ENCODE peak calls at places on chromosomes 11 and 22, in four cellular contexts. Q is sigmoid colon, E is mucosa of descending colon, S is esophagus squamous epithelium. K is an unnamed sample.

GRCh38 chr11:77633856-77634425 is 3.7 kb downstream of the CLNS1A start:
- DNase-seq in E (no peak), S (no peak), Q (no peak), K (no peak)

GRCh38 chr11:2270322-2271076 is at the start of gene ASCL2:
- DNase-seq in S (no peak), E (peak; percentile 23), Q (no peak), K (no peak)

GRCh38 chr22:33515733-33516297 is 404.5 kb downstream of the LARGE1 start:
- DNase-seq in Q (no peak), S (no peak), E (no peak), K (no peak)

GRCh38 chr11:8683115-8683807 is 669 bp downstream of the RPL27A start:
- DNase-seq in S (no peak), Q (no peak), E (no peak), K (no peak)

GRCh38 chr11:12430912-12431311 is 53.5 kb downstream of the PARVA start:
- DNase-seq in S (no peak), E (peak; percentile 72), Q (peak; percentile 95), K (peak; percentile 44)

GRCh38 chr11:18369398-18369797 is 25.0 kb upstream of the LDHA start:
- DNase-seq in E (no peak), Q (no peak), S (no peak), K (no peak)

GRCh38 chr22:35335936-35336781 is 36.5 kb downstream of the TOM1 start:
- DNase-seq in E (no peak), Q (peak; percentile 56), S (no peak), K (no peak)

GRCh38 chr22:43409800-43410199 is 2.0 kb upstream of the MPPED1 start:
- DNase-seq in E (no peak), Q (no peak), S (no peak), K (no peak)

GRCh38 chr22:40404251-40405177 is 34.1 kb downstream of the SGSM3 start:
- DNase-seq in E (no peak), Q (no peak), S (no peak), K (no peak)

GRCh38 chr22:43129426-43130425 is 13.5 kb downstream of the MCAT start:
- DNase-seq in Q (no peak), S (no peak), E (no peak), K (no peak)

GRCh38 chr11:86800076-86800955 is at the start of gene PRSS23:
- DNase-seq in S (no peak), Q (peak; percentile 88), E (peak; percentile 80), K (no peak)

GRCh38 chr11:16356057-16356750 is at the start of gene SOX6:
- DNase-seq in S (no peak), Q (no peak), E (no peak), K (no peak)

GRCh38 chr22:22235564-22235963 is 9.0 kb upstream of the VPREB1 start:
- DNase-seq in Q (no peak), E (peak; percentile 70), S (no peak), K (no peak)

GRCh38 chr11:33790088-33790487 is 15.8 kb upstream of the FBXO3 start:
- DNase-seq in E (no peak), S (no peak), Q (no peak), K (no peak)

GRCh38 chr22:37179622-37180420 is 8.2 kb downstream of the C1QTNF6 start:
- DNase-seq in Q (peak; percentile 58), S (no peak), E (peak; percentile 80), K (no peak)

GRCh38 chr11:17563961-17564686 is 17.1 kb downstream of the OTOG start:
- DNase-seq in E (no peak), S (no peak), Q (peak; percentile 57), K (no peak)

GRCh38 chr11:27482793-27483192 is 10.2 kb upstream of the LGR4 start:
- DNase-seq in S (no peak), E (no peak), Q (no peak), K (no peak)

GRCh38 chr22:48870436-48870835 is 957.2 kb downstream of the BRD1 start:
- DNase-seq in Q (peak; percentile 37), E (no peak), S (no peak), K (no peak)

GRCh38 chr11:119319136-119319701 is 2.3 kb upstream of the MCAM start:
- DNase-seq in E (no peak), Q (no peak), S (no peak), K (no peak)

GRCh38 chr11:68762481-68762880 is 11.2 kb upstream of the TESMIN start:
- DNase-seq in S (no peak), E (no peak), Q (no peak), K (no peak)

GRCh38 chr11:121899534-121899933 is 216.5 kb downstream of the BLID start:
- DNase-seq in E (no peak), Q (no peak), S (no peak), K (no peak)

GRCh38 chr11:30045144-30045543 is 28.3 kb upstream of the KCNA4 start:
- DNase-seq in E (no peak), S (no peak), Q (no peak), K (no peak)

GRCh38 chr22:44765571-44766285 is 13.4 kb downstream of the ARHGAP8 start:
- DNase-seq in S (no peak), E (no peak), Q (no peak), K (no peak)

GRCh38 chr11:36018967-36019596 is 75.2 kb downstream of the LDLRAD3 start:
- DNase-seq in Q (no peak), S (no peak), E (no peak), K (no peak)

GRCh38 chr22:33350391-33350955 is 292.3 kb upstream of the SYN3 start:
- DNase-seq in S (no peak), E (no peak), Q (no peak), K (peak; percentile 89)

GRCh38 chr11:36628765-36629199 is 30.7 kb upstream of the RAG2 start:
- DNase-seq in E (no peak), S (no peak), Q (no peak), K (no peak)

GRCh38 chr22:36104988-36105387 is 55.6 kb downstream of the APOL3 start:
- DNase-seq in S (no peak), E (no peak), Q (peak; percentile 7), K (no peak)

GRCh38 chr11:28133146-28133545 is 25.0 kb downstream of the METTL15 start:
- DNase-seq in Q (no peak), E (no peak), S (no peak), K (no peak)

GRCh38 chr11:111635706-111636045 is 33.4 kb downstream of the SIK2 start:
- DNase-seq in Q (peak; percentile 68), S (no peak), E (peak; percentile 33), K (no peak)

GRCh38 chr11:33867996-33868645 is 23.8 kb downstream of the LMO2 start:
- DNase-seq in E (no peak), Q (no peak), S (no peak), K (no peak)

GRCh38 chr11:1834132-1834610 is 619 bp upstream of the SYT8 start:
- DNase-seq in S (no peak), Q (no peak), E (peak; percentile 86), K (peak; percentile 26)

GRCh38 chr11:17760102-17761029 is 25.8 kb downstream of the KCNC1 start:
- DNase-seq in E (peak; percentile 80), Q (no peak), S (no peak), K (no peak)

GRCh38 chr22:42519544-42520237 is at the start of gene RRP7A:
- DNase-seq in Q (peak; percentile 87), S (peak; percentile 21), E (peak; percentile 92), K (no peak)

GRCh38 chr11:10747733-10748132 is 3.3 kb upstream of the CTR9 start:
- DNase-seq in Q (no peak), E (no peak), S (no peak), K (no peak)

GRCh38 chr11:67118801-67119576 is at the start of gene KDM2A:
- DNase-seq in Q (peak; percentile 100), S (peak; percentile 96), E (peak; percentile 99), K (peak; percentile 91)

GRCh38 chr11:67119577-67120391 is 721 bp downstream of the KDM2A start:
- DNase-seq in S (no peak), Q (peak; percentile 63), E (peak; percentile 63), K (no peak)

GRCh38 chr11:67117176-67117575 is 1.9 kb upstream of the KDM2A start:
- DNase-seq in Q (no peak), E (no peak), S (no peak), K (no peak)

GRCh38 chr11:67117667-67118058 is 1.4 kb upstream of the KDM2A start:
- DNase-seq in S (no peak), Q (peak; percentile 68), E (peak; percentile 50), K (no peak)

GRCh38 chr11:67118059-67118766 is 850 bp upstream of the KDM2A start:
- DNase-seq in S (no peak), E (peak; percentile 57), Q (peak; percentile 75), K (no peak)
- H3K4me3 ChIP-seq in S (peak overlapping the region; percentile 96), E (peak overlapping the region; percentile 26), Q (peak overlapping the region; percentile 53), K (peak overlapping the region; percentile 40)

DNA sequence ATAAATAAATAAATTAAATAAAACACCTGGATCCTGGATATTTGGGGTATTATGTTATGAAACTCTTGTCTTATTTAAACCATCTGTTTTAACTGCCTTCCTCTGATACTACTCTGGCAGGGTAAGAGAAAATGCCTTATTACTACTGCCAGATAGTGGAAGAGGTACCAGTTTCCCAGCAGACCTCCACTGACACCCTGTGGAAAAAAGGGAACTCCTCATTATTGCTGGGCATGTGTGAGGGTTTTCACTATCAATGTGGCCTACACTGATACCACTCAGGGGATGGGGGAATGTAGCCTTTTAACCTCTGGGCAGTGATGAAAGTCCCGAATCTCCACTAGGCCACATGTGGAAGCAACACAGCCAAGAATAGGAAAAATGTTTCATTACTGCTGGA is 121.0 kb downstream of the LUZP2 start:
- DNase-seq in E (no peak), Q (no peak), S (no peak), K (no peak)
- TF ChIP-seq CTCF in E (no peak), Q (no peak), S (no peak), K (no peak)

GRCh38 chr22:29269731-29270474 is 1.8 kb downstream of the EWSR1 start:
- DNase-seq in S (no peak), E (peak; percentile 46), Q (no peak), K (no peak)
- H3K36me3 ChIP-seq in S (peaks cover 48% of the 10 kb centered on the region), E (no peaks in the 10 kb centered on the region), Q (peaks cover 6% of the 10 kb centered on the region), K (no peaks in the 10 kb centered on the region)

GRCh38 chr11:64643927-64644326 is 52.9 kb downstream of the SLC22A12 start:
- DNase-seq in E (no peak), S (no peak), Q (no peak), K (no peak)

GRCh38 chr11:64642876-64643257 is 51.8 kb downstream of the SLC22A12 start:
- DNase-seq in Q (no peak), S (no peak), E (no peak), K (no peak)

GRCh38 chr11:64642418-64642735 is 51.4 kb downstream of the SLC22A12 start:
- DNase-seq in E (no peak), Q (no peak), S (no peak), K (no peak)

GRCh38 chr11:64644348-64645242 is 53.6 kb downstream of the SLC22A12 start:
- DNase-seq in S (no peak), Q (no peak), E (no peak), K (no peak)

GRCh38 chr11:64643258-64643881 is 52.4 kb downstream of the SLC22A12 start:
- DNase-seq in E (no peak), Q (peak; percentile 82), S (no peak), K (no peak)
- H3K4me3 ChIP-seq in E (no peak overlapping the region), Q (peak overlapping the region; percentile 71), S (peak overlapping the region; percentile 32), K (no peak overlapping the region)

DNA sequence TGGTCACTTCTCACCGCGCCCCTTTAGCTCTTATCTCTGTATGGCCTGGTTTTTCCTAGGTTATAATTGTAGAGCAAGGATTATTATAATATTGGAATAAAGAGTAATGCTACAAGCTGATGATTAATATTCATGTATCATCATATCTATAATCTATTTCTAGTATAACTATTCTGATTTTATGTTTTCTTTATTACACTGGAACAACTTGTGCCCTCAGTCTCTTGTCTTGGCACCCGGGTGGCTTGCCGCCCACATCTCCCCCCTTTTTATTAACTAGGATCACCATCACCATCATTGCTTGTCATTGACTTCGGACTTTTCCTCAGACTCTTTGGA is 11.0 kb downstream of the OR52K1 start:
- DNase-seq in S (no peak), E (no peak), Q (no peak), K (no peak)
- TF ChIP-seq CTCF in S (no peak), E (no peak), Q (no peak), K (no peak)

K was measured in kidney epithelial cell.